ENCODE peak calls at places on chromosomes 6 and 20, in seven cellular contexts. U is HCT116, A is GM23248, I is OCI-LY7, X is MM.1S, S is PC-3, Z is SK-N-SH. C is an unnamed sample.

GRCh38 chr20:37226889-37227288 is 34.7 kb downstream of the GHRH start:
- DNase-seq in S (no peak), X (no peak), U (no peak), A (no peak), Z (no peak), I (no peak), C (no peak)

GRCh38 chr20:33784225-33784624 is 26.9 kb upstream of the CHMP4B start:
- DNase-seq in X (no peak), U (no peak), A (no peak), Z (no peak), I (no peak), S (no peak), C (peak)

GRCh38 chr6:44154067-44154466 is 4.6 kb upstream of the CAPN11 start:
- DNase-seq in I (no peak), A (no peak), Z (no peak), X (no peak), S (no peak), U (no peak), C (no peak)

GRCh38 chr6:684831-685636 is 7.9 kb downstream of the EXOC2 start:
- DNase-seq in A (peak), U (no peak), Z (no peak), S (no peak), I (no peak), X (peak), C (no peak)

GRCh38 chr20:57313230-57313629 is 16.4 kb upstream of the SPO11 start:
- DNase-seq in A (no peak), X (no peak), U (no peak), I (no peak), Z (no peak), S (no peak), C (no peak)

GRCh38 chr6:149082320-149082719 is 235.2 kb upstream of the TAB2 start:
- DNase-seq in I (peak), U (peak), X (peak), S (peak), Z (peak), A (peak), C (peak)

GRCh38 chr20:17617212-17617867 is 47.5 kb downstream of the DSTN start:
- DNase-seq in U (peak), I (peak), Z (peak), X (no peak), S (peak), A (peak), C (peak)

GRCh38 chr20:64063389-64064144 is 569 bp downstream of the TCEA2 start:
- DNase-seq in Z (peak), U (no peak), I (no peak), X (no peak), S (no peak), A (peak), C (peak)

GRCh38 chr6:98831057-98832031 is 3.0 kb upstream of the POU3F2 start:
- DNase-seq in I (no peak), X (no peak), Z (peak), U (no peak), A (no peak), S (no peak), C (peak)

GRCh38 chr20:32596681-32597252 is 11.6 kb upstream of the NOL4L start:
- DNase-seq in U (no peak), A (no peak), Z (no peak), X (no peak), I (no peak), S (no peak), C (no peak)

GRCh38 chr6:137033828-137034227 is 10.9 kb downstream of the IL20RA start:
- DNase-seq in Z (no peak), X (peak), S (peak), I (no peak), U (no peak), A (no peak), C (no peak)

GRCh38 chr6:4599924-4600323 is 176.3 kb upstream of the CDYL start:
- DNase-seq in S (peak), I (no peak), A (peak), Z (no peak), U (peak), X (no peak), C (no peak)

GRCh38 chr6:35359346-35359743 is 17.0 kb downstream of the PPARD start:
- DNase-seq in U (no peak), A (no peak), Z (no peak), X (no peak), S (no peak), I (no peak), C (no peak)

GRCh38 chr20:34871320-34871926 is 1.2 kb downstream of the GGT7 start:
- DNase-seq in U (no peak), X (no peak), A (peak), Z (no peak), S (no peak), I (no peak), C (peak)

GRCh38 chr6:141848029-141848890 is 284.5 kb upstream of the GJE1 start:
- DNase-seq in U (no peak), X (peak), S (peak), Z (no peak), I (no peak), A (peak), C (no peak)

GRCh38 chr20:46218656-46219055 is 89.6 kb downstream of the CDH22 start:
- DNase-seq in U (no peak), I (no peak), S (no peak), Z (no peak), X (no peak), A (no peak), C (no peak)

GRCh38 chr6:25601797-25602679 is 50.0 kb upstream of the SCGN start:
- DNase-seq in Z (peak), S (peak), X (peak), A (peak), U (peak), I (peak), C (peak)

GRCh38 chr6:112286756-112287155 is 32.4 kb upstream of the LAMA4 start:
- DNase-seq in U (no peak), Z (no peak), X (no peak), A (no peak), I (no peak), S (no peak), C (no peak)

GRCh38 chr6:53179961-53180651 is 31.5 kb upstream of the GCM1 start:
- DNase-seq in Z (no peak), A (no peak), X (no peak), S (no peak), I (peak), U (no peak), C (no peak)

GRCh38 chr6:64281167-64281566 is 645.6 kb downstream of the PHF3 start:
- DNase-seq in U (no peak), I (no peak), X (no peak), S (no peak), Z (no peak), A (no peak), C (no peak)

DNA sequence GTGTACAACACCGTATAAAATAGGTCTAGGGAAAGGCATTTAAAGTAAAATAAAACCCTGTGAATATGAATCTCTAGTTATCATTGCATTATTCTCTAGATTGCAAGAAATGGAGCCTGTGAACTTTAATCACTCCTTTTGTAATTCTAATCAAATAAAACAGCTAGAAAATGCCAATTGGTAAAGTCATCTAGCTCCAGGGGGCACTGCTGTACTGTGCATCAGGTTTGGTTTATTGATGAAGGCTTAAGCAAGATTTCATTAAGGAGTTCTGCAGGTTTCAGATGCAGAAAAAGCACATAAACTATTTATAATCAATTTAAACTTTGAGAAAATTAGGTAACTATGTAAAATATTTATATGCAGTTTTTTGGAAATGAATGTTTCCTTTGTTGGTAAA is 645.0 kb downstream of the PHF3 start:
- DNase-seq in S (peak), X (peak), I (no peak), U (no peak), Z (peak), A (peak), C (peak)
- TF ChIP-seq EZH2phosphoT487 in S (no peak), X (no peak), I (no peak), U (no peak), Z (no peak), A (no peak), C (no peak)

GRCh38 chr6:105482227-105482839 is 79.5 kb upstream of the PREP start:
- DNase-seq in U (no peak), Z (no peak), A (no peak), X (peak), I (no peak), S (no peak), C (no peak)
- TF ChIP-seq EZH2phosphoT487 in U (no peak), Z (no peak), A (no peak), X (no peak), I (no peak), S (no peak), C (no peak)

GRCh38 chr6:37381579-37381978 is 27.8 kb downstream of the RNF8 start:
- DNase-seq in U (peak), I (peak), X (peak), A (peak), Z (peak), S (peak), C (peak)
- TF ChIP-seq EZH2phosphoT487 in U (no peak), I (no peak), X (no peak), A (no peak), Z (no peak), S (no peak), C (no peak)

GRCh38 chr6:31401403-31401802 is 2.0 kb upstream of the MICA start:
- DNase-seq in S (peak), I (no peak), X (no peak), U (peak), Z (no peak), A (peak), C (no peak)
- TF ChIP-seq EZH2phosphoT487 in S (no peak), I (no peak), X (no peak), U (no peak), Z (no peak), A (no peak), C (no peak)

GRCh38 chr6:145070791-145071190 is 664.5 kb downstream of the EPM2A start:
- DNase-seq in S (peak), U (no peak), A (peak), X (no peak), I (no peak), Z (no peak), C (no peak)
- TF ChIP-seq EZH2phosphoT487 in S (no peak), U (no peak), A (no peak), X (no peak), I (no peak), Z (no peak), C (no peak)

DNA sequence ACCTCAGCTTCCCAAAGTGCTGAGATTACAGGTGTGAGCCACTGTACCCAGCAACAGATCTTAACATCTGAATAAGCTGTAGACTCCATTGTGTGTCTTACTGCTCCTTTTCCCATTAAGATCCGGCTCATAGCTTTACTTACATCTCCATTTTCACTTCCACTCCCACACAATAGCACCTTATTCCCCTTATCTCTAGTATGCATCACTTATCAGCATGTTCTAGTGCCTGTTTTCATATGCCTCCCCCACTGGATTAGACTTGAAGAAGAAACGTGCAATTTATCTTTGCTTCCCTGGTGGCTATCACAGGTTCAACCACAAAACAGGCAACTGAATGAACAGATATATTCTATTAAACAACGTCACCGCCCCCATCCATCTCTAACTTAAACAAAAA is 12.1 kb downstream of the SSR1 start:
- DNase-seq in S (no peak), U (no peak), X (no peak), A (no peak), Z (no peak), I (no peak), C (no peak)
- TF ChIP-seq EZH2phosphoT487 in S (no peak), U (no peak), X (no peak), A (no peak), Z (no peak), I (no peak), C (no peak)

GRCh38 chr6:16948376-16948775 is 153.5 kb upstream of the STMND1 start:
- DNase-seq in U (no peak), A (peak), S (no peak), Z (no peak), X (no peak), I (no peak), C (no peak)

GRCh38 chr6:16944601-16945000 is 157.2 kb upstream of the STMND1 start:
- DNase-seq in A (peak), Z (no peak), U (no peak), I (no peak), S (no peak), X (no peak), C (no peak)

GRCh38 chr6:16949696-16950095 is 152.2 kb upstream of the STMND1 start:
- DNase-seq in I (no peak), A (peak), X (no peak), U (no peak), S (no peak), Z (no peak), C (no peak)

GRCh38 chr6:16950311-16950710 is 151.5 kb upstream of the STMND1 start:
- DNase-seq in X (no peak), A (no peak), I (no peak), S (no peak), U (no peak), Z (no peak), C (no peak)

GRCh38 chr6:16947461-16948159 is 154.2 kb upstream of the STMND1 start:
- DNase-seq in S (peak), I (no peak), X (no peak), U (peak), A (peak), Z (no peak), C (peak)
- TF ChIP-seq EZH2phosphoT487 in S (no peak), I (no peak), X (no peak), U (no peak), A (peak), Z (no peak), C (no peak)

GRCh38 chr6:138680085-138680484 is 93.5 kb upstream of the CCDC28A start:
- DNase-seq in Z (no peak), U (no peak), I (no peak), A (peak), S (peak), X (no peak), C (no peak)

GRCh38 chr6:138678168-138678567 is 95.4 kb upstream of the CCDC28A start:
- DNase-seq in I (no peak), Z (no peak), S (no peak), X (no peak), U (no peak), A (no peak), C (no peak)

GRCh38 chr6:138685257-138685656 is 88.3 kb upstream of the CCDC28A start:
- DNase-seq in A (no peak), S (no peak), X (no peak), U (no peak), I (no peak), Z (no peak), C (no peak)

GRCh38 chr6:138685781-138686180 is 87.8 kb upstream of the CCDC28A start:
- DNase-seq in S (no peak), A (no peak), U (no peak), I (no peak), X (no peak), Z (no peak), C (no peak)

DNA sequence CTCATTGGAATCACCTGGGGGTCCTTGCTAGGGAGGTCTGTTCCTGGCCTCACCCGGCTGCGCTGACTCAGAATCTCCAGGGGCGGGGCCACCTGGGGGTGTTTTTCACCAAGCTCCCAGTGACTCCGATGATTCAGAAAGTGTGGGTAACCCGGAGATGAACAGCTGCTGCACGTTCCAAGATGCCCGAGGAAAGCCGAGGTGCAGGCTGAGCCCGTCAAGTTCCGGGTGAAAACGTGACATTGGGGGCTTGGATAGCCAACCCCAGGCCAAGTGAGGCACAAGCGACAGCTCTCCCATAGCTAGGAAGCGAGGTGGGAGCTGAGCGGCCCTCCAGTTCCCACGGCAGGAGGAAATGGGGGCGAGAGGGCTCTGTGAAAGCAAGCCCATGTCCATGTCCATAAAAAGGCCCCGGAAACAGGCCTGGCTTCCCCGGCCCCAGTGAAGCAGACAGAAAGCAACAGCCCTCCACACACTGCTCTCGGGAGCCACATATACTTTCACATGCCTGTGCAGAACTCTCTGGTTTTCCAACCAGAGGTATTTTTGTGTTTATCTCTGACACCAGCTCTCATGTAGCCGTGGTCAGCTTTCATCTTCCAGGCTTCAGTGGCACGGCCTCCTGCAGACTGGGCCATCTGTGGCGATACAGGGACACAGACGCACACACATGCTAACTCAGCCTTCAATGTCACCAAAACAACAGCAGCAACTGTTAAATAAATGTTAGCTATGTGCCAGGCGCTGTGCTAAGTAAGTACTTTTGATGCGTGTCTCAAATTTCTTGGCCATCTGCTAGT is 90.6 kb upstream of the CCDC28A start:
- DNase-seq in Z (no peak), A (no peak), U (no peak), S (peak), X (no peak), I (no peak), C (no peak)
- TF ChIP-seq EZH2phosphoT487 in Z (no peak), A (no peak), U (no peak), S (no peak), X (no peak), I (no peak), C (no peak)